ENCODE peak calls at places on chromosomes 6 and 20, in eight cellular contexts. J is Daoy; Z is naive thymus-derived CD8-positive, alpha-beta T cell; Q is activated gamma-delta T cell treated with Interleukin-2 at 50 U/mL for 16 hours; W is stimulated activated CD8-positive, alpha-beta memory T cell treated with anti-CD3 and anti-CD28 coated beads, Interleukin-2, amount 100 ng/mL, for 1 hour; V is A673; E is DMS 273 treated with DMSO at 0.1 percent for 48 hours; B is thyroid gland. C is an unnamed sample.

GRCh38 chr6:41647061-41647511 is 8.8 kb downstream of the MDFI start:
- DNase-seq in W (no peak), B (no peak), Z (no peak), Q (no peak), E (no peak), V (no peak), J (no peak), C (no peak)

GRCh38 chr20:19692685-19693119 is 65.4 kb upstream of the RIN2 start:
- DNase-seq in W (peak; percentile 4), B (peak; percentile 46), Z (peak; percentile 15), V (peak; percentile 69), E (no peak), Q (peak; percentile 32), J (peak; percentile 75), C (peak; percentile 70)

GRCh38 chr20:61764471-61765020 is 301.1 kb downstream of the TAF4 start:
- DNase-seq in Q (no peak), E (no peak), Z (no peak), W (no peak), J (no peak), B (no peak), V (no peak), C (no peak)

GRCh38 chr20:25318471-25319240 is 70.8 kb downstream of the PYGB start:
- DNase-seq in W (no peak), Z (no peak), B (no peak), E (no peak), J (no peak), V (no peak), Q (no peak), C (peak; percentile 25)

GRCh38 chr6:150025201-150025917 is at the start of gene RAET1L:
- DNase-seq in B (peak; percentile 63), W (no peak), Q (no peak), E (no peak), Z (no peak), J (peak; percentile 86), V (peak; percentile 23), C (no peak)

GRCh38 chr20:62704341-62704948 is 4.2 kb upstream of the NTSR1 start:
- DNase-seq in B (peak; percentile 95), E (peak; percentile 85), Q (no peak), W (no peak), Z (no peak), J (peak; percentile 98), V (peak; percentile 82), C (no peak)

GRCh38 chr6:52504778-52505127 is 72.1 kb downstream of the TRAM2 start:
- DNase-seq in Q (no peak), W (no peak), B (no peak), Z (no peak), E (no peak), J (no peak), V (no peak), C (no peak)

GRCh38 chr20:34940126-34940525 is 15.5 kb downstream of the GSS start:
- DNase-seq in E (no peak), V (no peak), J (no peak), Z (no peak), W (no peak), B (no peak), Q (no peak), C (no peak)

GRCh38 chr20:11344939-11345338 is 572.8 kb upstream of the BTBD3 start:
- DNase-seq in B (no peak), E (no peak), W (no peak), Q (no peak), J (no peak), Z (no peak), V (no peak), C (no peak)

GRCh38 chr6:142692942-142693341 is 252.0 kb downstream of the HIVEP2 start:
- DNase-seq in B (peak; percentile 55), W (peak; percentile 43), V (peak; percentile 86), Q (peak; percentile 69), J (peak; percentile 91), Z (peak; percentile 66), E (peak; percentile 17), C (peak; percentile 75)

C was measured in memory B cell.